ENCODE peak calls at places on chromosomes 1 and 21, in seven cellular contexts. I is psoas muscle, K is cardiac muscle cell, T is thoracic aorta, U is body of pancreas, D is Panc1, P is choroid plexus epithelial cell. B is an unnamed sample.

GRCh38 chr1:100187912-100188311 is 9.9 kb upstream of the LRRC39 start:
- DNase-seq in D (no peak), P (peak; percentile 78), K (no peak), T (no peak), U (peak; percentile 42), I (peak; percentile 72), B (peak; percentile 28)

GRCh38 chr1:241736387-241736786 is 84.3 kb downstream of the WDR64 start:
- DNase-seq in T (no peak), K (no peak), D (no peak), U (no peak), P (no peak), I (no peak), B (no peak)

GRCh38 chr1:35505911-35506798 is 51.0 kb downstream of the KIAA0319L start:
- DNase-seq in U (peak; percentile 16), I (no peak), D (no peak), T (no peak), P (peak; percentile 92), K (no peak), B (peak; percentile 56)

GRCh38 chr1:193674292-193674944 is 488.0 kb upstream of the B3GALT2 start:
- DNase-seq in P (peak; percentile 42), T (no peak), U (no peak), K (no peak), D (no peak), I (no peak), B (no peak)

GRCh38 chr1:4005431-4005830 is 105.4 kb upstream of the C1orf174 start:
- DNase-seq in I (no peak), P (no peak), U (no peak), D (no peak), K (no peak), T (no peak), B (no peak)

GRCh38 chr1:169576241-169576933 is 9.9 kb downstream of the F5 start:
- DNase-seq in K (no peak), I (no peak), U (no peak), D (no peak), P (no peak), T (no peak), B (no peak)

GRCh38 chr1:197218857-197219256 is 49.2 kb upstream of the CRB1 start:
- DNase-seq in I (no peak), P (no peak), U (no peak), D (no peak), T (no peak), K (no peak), B (no peak)

GRCh38 chr1:17245926-17246325 is 3.0 kb upstream of the PADI3 start:
- DNase-seq in U (no peak), K (no peak), T (no peak), D (no peak), I (peak; percentile 23), P (no peak), B (no peak)

GRCh38 chr1:235648954-235649721 is 446 bp downstream of the GNG4 start:
- DNase-seq in I (no peak), U (peak; percentile 60), T (no peak), D (no peak), P (peak; percentile 71), K (peak; percentile 90), B (peak; percentile 71)

GRCh38 chr1:194047921-194048320 is 861.5 kb upstream of the B3GALT2 start:
- DNase-seq in U (no peak), D (no peak), K (no peak), P (no peak), I (no peak), T (no peak), B (no peak)

GRCh38 chr21:17796503-17796902 is 22.7 kb downstream of the C21orf91 start:
- DNase-seq in P (no peak), T (no peak), D (no peak), U (no peak), I (no peak), K (no peak), B (no peak)

GRCh38 chr1:154006136-154006535 is 15.6 kb downstream of the RPS27 start:
- DNase-seq in U (no peak), I (no peak), D (no peak), P (peak; percentile 89), T (no peak), K (no peak), B (no peak)

GRCh38 chr1:153995640-153996039 is 5.1 kb downstream of the RPS27 start:
- DNase-seq in K (no peak), D (no peak), P (no peak), U (no peak), T (no peak), I (no peak), B (no peak)

DNA sequence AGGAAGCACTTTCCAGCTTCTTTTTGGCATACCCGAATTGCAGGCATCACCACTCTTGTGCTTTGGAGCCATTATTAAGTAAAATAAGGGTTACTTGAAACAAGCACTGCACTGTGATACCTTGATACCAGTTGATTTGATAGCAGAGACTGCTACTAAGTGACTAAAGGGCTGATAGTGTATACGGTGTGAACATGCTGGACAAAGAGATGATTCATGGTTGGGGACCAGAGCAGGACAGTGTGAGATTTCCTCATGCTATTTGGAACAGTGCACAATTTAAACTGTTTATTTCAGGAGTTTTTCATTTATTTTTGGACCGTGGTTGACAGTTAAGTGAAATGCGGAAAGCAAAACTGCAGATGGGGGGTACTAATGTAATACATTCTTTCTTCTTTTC is 9.9 kb downstream of the RPS27 start:
- DNase-seq in D (no peak), I (no peak), T (no peak), P (no peak), U (no peak), K (no peak), B (no peak)
- TF ChIP-seq CTCF in D (no peak), I (no peak), T (no peak), P (no peak), U (no peak), K (no peak), B (no peak)

DNA sequence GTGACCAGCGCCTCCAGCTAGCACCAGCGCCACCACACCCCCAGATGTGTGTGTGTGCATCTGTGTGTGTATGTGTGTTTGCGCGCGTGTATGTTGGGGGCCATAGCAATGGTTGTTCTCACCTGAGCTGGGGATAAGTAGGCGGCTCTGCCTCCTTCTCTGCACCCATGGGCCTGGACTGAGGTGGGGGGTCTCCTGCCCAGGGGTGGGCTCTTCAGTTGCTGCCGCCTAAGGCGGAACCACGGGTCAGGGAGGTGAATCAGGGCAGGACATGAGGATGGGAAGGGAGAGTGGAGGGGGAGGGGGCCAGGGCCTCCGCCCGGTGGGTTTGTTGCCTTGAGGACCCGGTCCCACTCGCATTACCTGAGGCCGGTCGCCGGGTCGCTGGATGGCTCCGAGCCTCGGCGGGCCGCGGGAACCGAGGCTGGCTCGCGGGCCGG is 270 bp downstream of the HPCAL4 start:
- DNase-seq in I (no peak), K (no peak), D (no peak), P (no peak), U (no peak), T (no peak), B (no peak)
- H3K4me3 ChIP-seq in I (peak overlapping the region; percentile 53), K (no peak overlapping the region), D (peak overlapping the region; percentile 46), P (no peak overlapping the region), U (no peak overlapping the region), T (peak overlapping the region; percentile 73), B (no peak overlapping the region)

DNA sequence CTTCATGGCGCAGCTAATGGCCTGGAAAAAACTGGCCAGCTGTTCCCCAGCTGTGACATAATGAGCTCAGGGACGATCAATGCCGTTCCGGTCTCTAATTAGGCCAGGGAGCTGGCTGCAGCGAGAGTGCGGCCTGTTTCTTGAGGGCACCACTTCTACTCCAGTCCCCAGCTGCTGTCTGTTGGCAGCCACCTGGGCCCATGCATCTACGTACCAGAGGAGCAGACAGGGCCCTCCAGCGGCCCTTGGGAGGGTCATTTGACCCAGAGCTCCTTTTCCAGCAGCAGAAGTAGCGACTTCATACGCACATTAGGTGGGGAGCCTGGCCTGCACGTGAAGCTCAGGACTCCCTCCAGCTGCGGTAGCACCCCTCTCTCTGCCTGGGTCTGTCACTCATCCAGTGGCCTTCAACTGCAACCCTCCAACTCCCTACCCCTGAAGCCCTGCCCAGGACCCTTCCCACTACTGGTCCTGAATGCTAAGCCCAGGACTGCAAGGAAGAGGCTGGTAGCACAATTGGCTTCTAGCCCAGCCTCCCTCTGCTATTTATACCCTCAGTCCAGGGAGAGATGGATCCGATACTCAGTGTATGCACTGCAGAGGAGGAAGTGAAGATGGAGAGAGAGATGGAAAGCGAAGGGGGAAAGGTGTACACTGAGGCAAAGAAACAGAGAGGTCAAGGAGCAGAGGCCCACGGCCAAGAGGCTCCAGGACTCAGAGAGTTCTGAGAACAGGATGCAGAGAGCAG is 9.0 kb upstream of the GPR61 start:
- DNase-seq in T (no peak), K (no peak), D (no peak), U (no peak), P (no peak), I (peak; percentile 64), B (no peak)
- TF ChIP-seq CTCF in T (no peak), K (no peak), D (no peak), U (no peak), P (no peak), I (no peak), B (no peak)

DNA sequence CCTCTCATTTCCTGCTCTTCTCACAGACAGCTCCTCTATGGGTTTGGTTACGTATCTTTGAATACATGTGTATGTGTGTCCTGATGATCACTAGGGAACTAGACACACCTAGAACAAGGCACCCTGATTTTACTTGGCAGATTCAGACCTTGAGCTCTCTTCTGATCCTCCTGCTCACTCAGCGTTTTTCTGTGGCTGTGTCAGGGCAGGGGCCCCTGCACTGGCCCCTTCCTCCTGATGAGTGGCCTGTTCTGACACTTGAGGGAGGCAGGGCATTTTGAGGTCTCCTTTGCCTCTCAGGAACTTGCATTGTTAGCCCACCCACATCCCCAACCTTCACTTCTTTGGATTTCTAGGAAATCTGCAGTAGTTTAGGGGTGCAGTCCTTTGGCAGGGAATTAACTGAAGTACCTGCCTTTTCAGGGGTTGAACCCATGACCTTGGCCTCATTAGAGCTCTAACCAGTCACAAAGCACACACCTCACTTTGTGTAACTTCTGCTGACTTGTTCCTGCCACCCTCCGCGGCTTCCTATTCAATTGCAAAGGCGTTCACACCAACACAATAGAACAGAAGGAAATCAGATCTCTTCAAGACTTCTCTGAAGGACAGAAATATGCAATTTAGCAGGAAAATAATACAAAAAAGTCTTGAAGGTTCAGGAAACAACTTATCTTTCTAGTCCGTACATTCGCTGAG is 8.8 kb downstream of the SMYD2 start:
- DNase-seq in D (no peak), U (no peak), I (no peak), K (no peak), P (no peak), T (no peak), B (no peak)
- H3K4me3 ChIP-seq in D (no peak overlapping the region), U (no peak overlapping the region), I (no peak overlapping the region), K (no peak overlapping the region), P (no peak overlapping the region), T (no peak overlapping the region), B (no peak overlapping the region)

B was measured in epithelial cell of esophagus.